ENCODE peak calls at places on chromosomes 2 and 18, in ten cellular contexts. X is lower lobe of right lung, H is heart left ventricle, T is pancreas, Q is aorta, R is K562, O is heart right ventricle, K is endodermal cell, L is thoracic aorta, C is psoas muscle. U is an unnamed sample. For H3K4me1, the result is how much of the 10 kb centered on the place peaks cover.

GRCh38 chr2:39659765-39660611 is 5.7 kb upstream of the TMEM178A start:
- DNase-seq in X (no peak), H (no peak), T (no peak), Q (no peak), R (no peak), O (no peak), K (no peak), L (no peak), C (no peak), U (no peak)

GRCh38 chr2:183995632-183996031 is 602.7 kb upstream of the ZNF804A start:
- DNase-seq in X (no peak), H (no peak), T (no peak), Q (no peak), R (no peak), O (no peak), K (no peak), L (no peak), C (no peak), U (peak)

GRCh38 chr2:43324589-43325447 is 98.4 kb upstream of the ZFP36L2 start:
- DNase-seq in X (no peak), H (peak), T (no peak), Q (peak), R (no peak), O (peak), K (no peak), L (no peak), C (peak), U (no peak)

GRCh38 chr18:75553021-75553420 is 125.5 kb upstream of the SMIM21 start:
- DNase-seq in X (no peak), H (no peak), T (no peak), Q (no peak), R (no peak), O (no peak), K (no peak), L (no peak), C (no peak), U (no peak)

GRCh38 chr2:171227066-171227782 is 66.5 kb upstream of the TLK1 start:
- DNase-seq in X (no peak), H (no peak), T (no peak), Q (no peak), R (peak), O (no peak), K (no peak), L (no peak), C (no peak), U (no peak)

GRCh38 chr2:170554278-170554955 is 160.7 kb upstream of the SP5 start:
- DNase-seq in X (no peak), H (peak), T (no peak), Q (peak), R (no peak), O (peak), K (no peak), L (peak), C (peak), U (peak)

GRCh38 chr2:191845248-191845715 is 1.6 kb downstream of the CAVIN2 start:
- DNase-seq in X (peak), H (peak), T (no peak), Q (no peak), R (peak), O (peak), K (no peak), L (no peak), C (peak), U (peak)

GRCh38 chr2:3737128-3737527 is 33.8 kb downstream of the DCDC2C start:
- DNase-seq in X (no peak), H (no peak), T (no peak), Q (no peak), R (no peak), O (no peak), K (peak), L (no peak), C (no peak), U (no peak)

GRCh38 chr18:74994502-74995403 is 214.2 kb downstream of the PTGR3 start:
- DNase-seq in X (no peak), H (no peak), T (no peak), Q (peak), R (no peak), O (no peak), K (peak), L (no peak), C (no peak), U (no peak)

GRCh38 chr2:146481629-146482028 is 1363.2 kb upstream of the ACVR2A start:
- DNase-seq in X (no peak), H (no peak), T (no peak), Q (no peak), R (no peak), O (no peak), K (no peak), L (no peak), C (no peak), U (no peak)

GRCh38 chr2:20322527-20323300 is 27.9 kb downstream of the PUM2 start:
- DNase-seq in X (no peak), H (no peak), T (no peak), Q (no peak), R (no peak), O (no peak), K (no peak), L (no peak), C (no peak), U (no peak)

GRCh38 chr2:190343500-190344274 is at the start of gene INPP1:
- DNase-seq in X (peak), H (peak), T (peak), Q (peak), R (no peak), O (peak), K (peak), L (peak), C (peak), U (peak)

GRCh38 chr2:42906557-42907380 is 114.4 kb upstream of the HAAO start:
- DNase-seq in X (no peak), H (peak), T (no peak), Q (peak), R (peak), O (peak), K (peak), L (no peak), C (peak), U (peak)

GRCh38 chr2:230184727-230185578 is 34.8 kb downstream of the SP110 start:
- DNase-seq in X (no peak), H (no peak), T (no peak), Q (no peak), R (no peak), O (no peak), K (no peak), L (no peak), C (no peak), U (no peak)

GRCh38 chr18:55121397-55122170 is 162.3 kb upstream of the CCDC68 start:
- DNase-seq in X (no peak), H (no peak), T (no peak), Q (no peak), R (no peak), O (no peak), K (no peak), L (no peak), C (no peak), U (no peak)

GRCh38 chr2:107808023-107808422 is 18.7 kb upstream of the RGPD4 start:
- DNase-seq in X (no peak), H (no peak), T (no peak), Q (no peak), R (no peak), O (no peak), K (no peak), L (no peak), C (no peak), U (no peak)

GRCh38 chr2:200274116-200275075 is 32.1 kb upstream of the SPATS2L start:
- DNase-seq in X (no peak), H (no peak), T (no peak), Q (no peak), R (no peak), O (no peak), K (no peak), L (no peak), C (no peak), U (no peak)

GRCh38 chr2:234953116-234954031 is 1.6 kb downstream of the SH3BP4 start:
- DNase-seq in X (peak), H (no peak), T (no peak), Q (no peak), R (no peak), O (no peak), K (peak), L (no peak), C (no peak), U (no peak)

GRCh38 chr2:127024769-127025356 is 82.1 kb downstream of the BIN1 start:
- DNase-seq in X (no peak), H (no peak), T (peak), Q (no peak), R (no peak), O (no peak), K (peak), L (no peak), C (no peak), U (peak)

GRCh38 chr2:100615471-100615870 is 52.7 kb downstream of the PDCL3 start:
- DNase-seq in X (no peak), H (no peak), T (no peak), Q (no peak), R (no peak), O (peak), K (no peak), L (no peak), C (no peak), U (no peak)

GRCh38 chr18:50272593-50272992 is 6.3 kb upstream of the CFAP53 start:
- DNase-seq in X (no peak), H (no peak), T (no peak), Q (no peak), R (no peak), O (no peak), K (no peak), L (no peak), C (no peak), U (no peak)

GRCh38 chr2:1676091-1676912 is 68.0 kb downstream of the PXDN start:
- DNase-seq in X (peak), H (no peak), T (no peak), Q (no peak), R (no peak), O (no peak), K (no peak), L (no peak), C (no peak), U (no peak)

GRCh38 chr2:99621106-99621505 is 131.3 kb upstream of the REV1 start:
- DNase-seq in X (no peak), H (no peak), T (no peak), Q (no peak), R (no peak), O (no peak), K (no peak), L (no peak), C (no peak), U (no peak)

GRCh38 chr18:8140841-8141501 is 468.3 kb upstream of the RAB12 start:
- DNase-seq in X (no peak), H (peak), T (no peak), Q (no peak), R (peak), O (peak), K (peak), L (no peak), C (peak), U (no peak)

GRCh38 chr2:136376798-136377211 is 258.9 kb upstream of the CXCR4 start:
- DNase-seq in X (no peak), H (no peak), T (no peak), Q (no peak), R (no peak), O (no peak), K (no peak), L (no peak), C (no peak), U (no peak)

GRCh38 chr2:170468557-170468956 is 246.6 kb upstream of the SP5 start:
- DNase-seq in X (no peak), H (no peak), T (no peak), Q (no peak), R (no peak), O (no peak), K (no peak), L (no peak), C (no peak), U (no peak)

GRCh38 chr2:143128681-143129580 is at the start of gene ARHGAP15:
- DNase-seq in X (peak), H (peak), T (no peak), Q (peak), R (no peak), O (peak), K (no peak), L (no peak), C (no peak), U (peak)

GRCh38 chr2:48170281-48170680 is 264.0 kb upstream of the FBXO11 start:
- DNase-seq in X (no peak), H (no peak), T (no peak), Q (no peak), R (no peak), O (no peak), K (no peak), L (no peak), C (no peak), U (no peak)

GRCh38 chr2:200102971-200103370 is 147.6 kb downstream of the MAIP1 start:
- DNase-seq in X (no peak), H (no peak), T (no peak), Q (no peak), R (no peak), O (no peak), K (no peak), L (no peak), C (no peak), U (no peak)

GRCh38 chr18:41939326-41939725 is 15.7 kb upstream of the PIK3C3 start:
- DNase-seq in X (no peak), H (no peak), T (no peak), Q (no peak), R (no peak), O (no peak), K (no peak), L (no peak), C (no peak), U (no peak)

GRCh38 chr2:238894226-238894949 is 46.5 kb downstream of the TWIST2 start:
- DNase-seq in X (no peak), H (no peak), T (no peak), Q (no peak), R (no peak), O (no peak), K (no peak), L (no peak), C (no peak), U (no peak)
- H3K27ac ChIP-seq in X (no peak), H (no peak), T (no peak), Q (no peak), R (no peak), O (no peak), K (no peak), L (no peak), C (no peak), U (no peak)

GRCh38 chr2:9258953-9259399 is 52.4 kb downstream of the ASAP2 start:
- DNase-seq in X (no peak), H (peak), T (no peak), Q (peak), R (no peak), O (peak), K (no peak), L (no peak), C (peak), U (no peak)
- H3K4me1 ChIP-seq in X (half or more), H (under half), T (under half), Q (under half), R (under half), O (half or more), K (under half), L (half or more), C (under half), U (half or more)

GRCh38 chr2:206980413-206980812 is 41.1 kb downstream of the CPO start:
- DNase-seq in X (no peak), H (no peak), T (no peak), Q (no peak), R (no peak), O (no peak), K (no peak), L (no peak), C (no peak), U (no peak)

GRCh38 chr2:206983156-206983875 is 44.0 kb downstream of the CPO start:
- DNase-seq in X (no peak), H (no peak), T (no peak), Q (peak), R (no peak), O (no peak), K (no peak), L (no peak), C (no peak), U (peak)

GRCh38 chr2:206982360-206982759 is 43.0 kb downstream of the CPO start:
- DNase-seq in X (no peak), H (no peak), T (no peak), Q (no peak), R (no peak), O (no peak), K (peak), L (no peak), C (no peak), U (no peak)

GRCh38 chr2:206981089-206981674 is 41.9 kb downstream of the CPO start:
- DNase-seq in X (no peak), H (no peak), T (no peak), Q (no peak), R (no peak), O (no peak), K (no peak), L (no peak), C (no peak), U (no peak)

DNA sequence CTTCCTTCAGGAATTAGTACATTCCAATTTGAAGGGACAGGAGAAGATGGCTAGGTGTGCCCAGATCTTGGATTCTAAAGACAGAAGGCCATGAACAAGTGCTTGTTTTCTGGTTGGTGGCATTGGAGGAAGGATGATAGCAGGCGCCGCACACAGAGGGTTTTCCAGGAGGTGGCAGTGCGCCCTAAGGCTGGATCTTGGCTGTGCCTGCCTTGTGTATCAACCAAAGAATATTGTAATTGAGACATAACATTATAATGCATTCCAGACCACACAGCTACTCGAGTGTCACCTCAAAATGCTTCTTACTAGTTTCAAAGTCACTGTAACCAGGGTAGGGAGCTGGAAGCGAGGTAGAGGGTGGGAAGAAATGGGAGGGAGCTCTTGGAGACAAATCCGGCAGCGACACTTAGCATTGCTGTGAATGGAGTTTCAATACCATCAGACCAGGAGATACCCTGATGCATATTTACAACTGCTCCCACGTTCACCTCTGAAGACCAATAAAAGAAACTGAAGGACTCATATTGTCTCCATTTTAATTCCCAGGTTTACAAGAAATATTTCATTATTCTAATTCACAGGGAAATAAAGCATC is 42.5 kb downstream of the CPO start:
- DNase-seq in X (peak), H (peak), T (peak), Q (peak), R (no peak), O (peak), K (peak), L (peak), C (peak), U (peak)
- H3K27ac ChIP-seq in X (no peak), H (no peak), T (no peak), Q (no peak), R (no peak), O (no peak), K (no peak), L (no peak), C (no peak), U (no peak)

GRCh38 chr2:44430340-44430739 is 68.6 kb downstream of the CAMKMT start:
- DNase-seq in X (no peak), H (no peak), T (no peak), Q (no peak), R (no peak), O (no peak), K (peak), L (no peak), C (no peak), U (no peak)

GRCh38 chr2:44429034-44429433 is 67.3 kb downstream of the CAMKMT start:
- DNase-seq in X (no peak), H (no peak), T (no peak), Q (no peak), R (no peak), O (no peak), K (no peak), L (no peak), C (no peak), U (no peak)

GRCh38 chr2:44433841-44434240 is 72.1 kb downstream of the CAMKMT start:
- DNase-seq in X (no peak), H (no peak), T (no peak), Q (no peak), R (no peak), O (no peak), K (no peak), L (no peak), C (no peak), U (no peak)
- H3K4me1 ChIP-seq in X (under half), H (under half), T (under half), Q (under half), R (under half), O (under half), K (under half), L (under half), C (under half), U (under half)

DNA sequence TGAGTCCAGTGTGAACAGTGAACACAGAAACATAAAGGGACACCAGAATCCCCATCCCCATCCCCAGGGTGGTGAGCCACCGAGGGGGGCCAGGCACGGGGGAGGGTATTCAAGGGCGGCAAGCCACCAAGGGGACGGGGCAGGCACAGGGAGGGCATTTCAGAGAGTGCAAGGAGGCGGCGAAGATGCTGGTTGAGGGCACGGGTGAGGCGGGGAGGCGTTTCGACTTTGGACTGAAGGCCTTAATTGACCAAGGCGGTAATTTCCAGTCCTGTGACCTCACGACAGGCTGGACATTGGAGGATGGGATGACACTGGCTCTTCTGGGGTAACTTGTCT is 70.4 kb downstream of the ODC1 start:
- DNase-seq in X (no peak), H (no peak), T (no peak), Q (no peak), R (no peak), O (no peak), K (no peak), L (no peak), C (no peak), U (no peak)
- H3K27ac ChIP-seq in X (no peak), H (no peak), T (no peak), Q (no peak), R (no peak), O (no peak), K (no peak), L (no peak), C (no peak), U (no peak)

GRCh38 chr18:68445668-68446426 is 269.1 kb downstream of the TMX3 start:
- DNase-seq in X (no peak), H (no peak), T (no peak), Q (no peak), R (no peak), O (no peak), K (no peak), L (no peak), C (no peak), U (no peak)
- H3K4me1 ChIP-seq in X (under half), H (under half), T (under half), Q (under half), R (under half), O (under half), K (under half), L (under half), C (under half), U (under half)

DNA sequence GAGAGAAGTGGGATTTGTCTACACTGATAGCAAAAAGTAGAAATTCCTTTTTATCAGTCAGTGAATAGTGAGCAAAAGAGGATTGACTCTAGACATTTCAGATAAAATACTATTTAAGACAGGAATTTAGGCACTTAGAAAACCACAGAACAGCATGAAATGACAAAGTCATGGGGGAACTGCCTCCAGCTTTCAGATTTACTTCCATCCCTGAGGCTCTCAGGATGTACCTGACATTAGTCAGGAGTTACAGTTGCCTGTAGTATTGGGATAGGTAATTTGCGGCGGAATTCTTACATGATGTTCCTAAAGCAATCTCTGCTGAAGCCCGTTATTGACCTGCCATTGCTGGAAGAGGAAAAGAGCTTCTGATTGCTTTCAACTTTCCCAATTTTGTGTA is 337.1 kb upstream of the MAP2 start:
- DNase-seq in X (no peak), H (no peak), T (no peak), Q (no peak), R (no peak), O (no peak), K (no peak), L (no peak), C (no peak), U (no peak)
- H3K27ac ChIP-seq in X (no peak), H (no peak), T (no peak), Q (no peak), R (no peak), O (no peak), K (no peak), L (no peak), C (no peak), U (no peak)

GRCh38 chr2:165630276-165630675 is 160.8 kb downstream of the CSRNP3 start:
- DNase-seq in X (no peak), H (no peak), T (no peak), Q (no peak), R (no peak), O (no peak), K (no peak), L (no peak), C (no peak), U (no peak)
- H3K4me1 ChIP-seq in X (under half), H (under half), T (under half), Q (under half), R (under half), O (under half), K (under half), L (under half), C (under half), U (under half)

U was measured in thyroid gland.